ENCODE peak calls at places on chromosomes 7 and 10, in six cellular contexts. One of them, this sample, is unnamed.

GRCh38 chr10:12221323-12222298 is 25.6 kb downstream of the CDC123 start:
- DNase-seq in body of pancreas: no peak
- DNase-seq in astrocyte: peak
- DNase-seq in left ventricle myocardium inferior: no peak
- DNase-seq in fibroblast of lung: no peak
- DNase-seq in H9: peak
- DNase-seq in this sample: peak

GRCh38 chr10:98376485-98376884 is 38.5 kb downstream of the PYROXD2 start:
- DNase-seq in body of pancreas: no peak
- DNase-seq in astrocyte: peak
- DNase-seq in left ventricle myocardium inferior: no peak
- DNase-seq in fibroblast of lung: peak
- DNase-seq in H9: no peak
- DNase-seq in this sample: no peak

GRCh38 chr7:115356139-115356746 is 434.3 kb downstream of the MDFIC start:
- DNase-seq in body of pancreas: no peak
- DNase-seq in astrocyte: peak
- DNase-seq in left ventricle myocardium inferior: no peak
- DNase-seq in fibroblast of lung: peak
- DNase-seq in H9: no peak
- DNase-seq in this sample: no peak

GRCh38 chr10:71278691-71279588 is 40.1 kb upstream of the SLC29A3 start:
- DNase-seq in body of pancreas: no peak
- DNase-seq in astrocyte: no peak
- DNase-seq in left ventricle myocardium inferior: no peak
- DNase-seq in fibroblast of lung: no peak
- DNase-seq in H9: peak
- DNase-seq in this sample: no peak

GRCh38 chr10:24453973-24454372 is 245.0 kb downstream of the KIAA1217 start:
- DNase-seq in body of pancreas: no peak
- DNase-seq in astrocyte: no peak
- DNase-seq in left ventricle myocardium inferior: no peak
- DNase-seq in fibroblast of lung: no peak
- DNase-seq in H9: no peak
- DNase-seq in this sample: no peak

GRCh38 chr10:11036424-11037011 is 18.8 kb downstream of the CELF2 start:
- DNase-seq in body of pancreas: peak
- DNase-seq in astrocyte: peak
- DNase-seq in left ventricle myocardium inferior: no peak
- DNase-seq in fibroblast of lung: peak
- DNase-seq in H9: peak
- DNase-seq in this sample: peak

GRCh38 chr7:33887576-33887975 is 17.8 kb upstream of the BMPER start:
- DNase-seq in body of pancreas: no peak
- DNase-seq in astrocyte: no peak
- DNase-seq in left ventricle myocardium inferior: no peak
- DNase-seq in fibroblast of lung: no peak
- DNase-seq in H9: no peak
- DNase-seq in this sample: no peak

GRCh38 chr10:79932307-79932706 is 16.6 kb downstream of the SFTPD start:
- DNase-seq in body of pancreas: no peak
- DNase-seq in astrocyte: no peak
- DNase-seq in left ventricle myocardium inferior: no peak
- DNase-seq in fibroblast of lung: no peak
- DNase-seq in H9: no peak
- DNase-seq in this sample: no peak

DNA sequence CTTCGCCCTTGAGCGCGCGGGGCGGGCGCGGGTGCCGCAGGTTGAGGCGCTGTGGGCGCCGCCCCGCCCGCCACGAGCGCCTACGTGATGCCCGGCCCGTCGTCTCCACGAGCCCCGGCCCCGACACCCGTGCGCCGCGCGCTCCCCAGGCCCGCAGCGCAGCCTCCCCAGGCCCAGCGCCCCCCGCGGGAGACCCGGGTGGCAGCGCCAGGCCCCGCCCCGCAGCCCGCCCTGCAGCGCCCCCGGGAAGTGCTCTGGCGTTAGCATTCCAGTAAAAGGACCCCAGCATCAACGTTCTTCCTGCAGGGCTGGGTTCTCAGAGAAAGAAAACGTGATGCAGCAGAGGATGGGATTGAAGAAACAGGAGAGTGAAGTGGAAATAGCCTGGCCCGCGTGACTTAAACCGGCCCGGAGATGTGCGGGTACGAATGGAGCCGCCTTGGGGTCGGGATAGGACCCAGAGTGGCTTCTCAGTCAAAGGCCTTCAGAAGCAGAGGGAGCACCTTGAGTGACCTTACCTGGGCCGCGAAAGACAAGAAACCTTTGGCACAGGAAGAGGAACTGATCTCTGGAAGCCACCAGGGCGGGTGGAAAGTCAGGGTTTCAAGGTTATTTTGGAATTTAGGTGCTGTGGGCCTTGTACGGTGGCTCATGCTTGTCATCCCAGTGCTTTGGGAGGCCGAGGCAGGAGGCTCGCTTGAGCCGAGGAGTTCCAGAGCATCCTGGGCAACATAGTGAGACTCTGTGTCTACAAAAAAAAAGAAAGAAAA is 1.8 kb downstream of the PFKP start:
- DNase-seq in body of pancreas: no peak
- DNase-seq in astrocyte: no peak
- DNase-seq in left ventricle myocardium inferior: no peak
- DNase-seq in fibroblast of lung: peak
- DNase-seq in H9: no peak
- DNase-seq in this sample: no peak
- H3K27ac ChIP-seq in body of pancreas: peak
- H3K27ac ChIP-seq in astrocyte: peak
- H3K27ac ChIP-seq in left ventricle myocardium inferior: peak
- H3K27ac ChIP-seq in fibroblast of lung: peak
- H3K27ac ChIP-seq in H9: no peak
- H3K27ac ChIP-seq in this sample: peak

DNA sequence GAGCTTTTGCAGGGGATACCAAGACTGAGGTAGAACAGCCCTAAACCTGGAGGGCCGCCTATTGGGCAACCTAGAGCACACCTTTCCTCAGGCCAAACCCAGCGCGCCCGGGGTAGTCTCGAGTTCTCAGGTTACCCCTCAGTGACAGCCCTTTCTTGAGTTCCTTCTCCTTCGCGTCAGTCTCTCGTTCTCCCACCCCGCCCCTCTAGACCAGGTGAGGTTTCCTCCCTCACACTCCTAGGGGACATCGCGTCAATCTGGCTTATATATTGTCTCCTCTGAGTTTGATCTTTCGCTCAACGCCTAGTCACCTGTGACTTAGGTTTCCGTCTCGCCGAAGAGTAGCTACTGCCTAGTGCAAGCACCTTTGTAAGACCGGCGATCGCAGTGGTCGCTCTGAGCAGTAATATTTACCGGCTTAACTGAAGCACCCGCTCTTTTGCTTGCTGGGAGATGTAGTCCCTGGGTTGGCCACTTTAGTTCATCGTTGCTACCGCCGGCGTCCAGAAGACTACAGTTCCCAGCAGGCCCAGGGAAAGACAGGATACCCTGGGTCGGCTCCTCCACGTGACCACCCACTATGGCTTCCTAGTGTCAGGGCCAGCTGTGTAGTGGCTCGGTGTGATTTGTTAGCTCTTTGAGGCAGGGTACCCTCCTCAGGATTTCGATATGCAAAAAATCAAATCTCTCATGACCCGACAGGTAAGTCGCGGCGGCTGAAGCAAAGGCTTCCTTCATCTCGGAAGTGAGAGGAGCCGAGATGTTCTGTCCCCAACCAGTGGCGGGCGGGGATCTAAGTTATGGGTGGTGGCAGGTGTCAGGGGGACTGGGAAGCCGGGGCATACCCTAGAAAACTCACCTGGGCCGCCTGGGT is at the start of gene VPS50:
- DNase-seq in body of pancreas: peak
- DNase-seq in astrocyte: peak
- DNase-seq in left ventricle myocardium inferior: peak
- DNase-seq in fibroblast of lung: peak
- DNase-seq in H9: peak
- DNase-seq in this sample: peak
- TF ChIP-seq CTCF in body of pancreas: no peak
- TF ChIP-seq CTCF in astrocyte: no peak
- TF ChIP-seq CTCF in left ventricle myocardium inferior: peak
- TF ChIP-seq CTCF in fibroblast of lung: no peak
- TF ChIP-seq CTCF in H9: peak
- TF ChIP-seq CTCF in this sample: no peak

GRCh38 chr7:3117488-3118228 is 74.0 kb upstream of the CARD11 start:
- DNase-seq in body of pancreas: peak
- DNase-seq in astrocyte: no peak
- DNase-seq in left ventricle myocardium inferior: no peak
- DNase-seq in fibroblast of lung: no peak
- DNase-seq in H9: no peak
- DNase-seq in this sample: no peak
- H3K27ac ChIP-seq in body of pancreas: no peak
- H3K27ac ChIP-seq in astrocyte: no peak
- H3K27ac ChIP-seq in left ventricle myocardium inferior: no peak
- H3K27ac ChIP-seq in fibroblast of lung: no peak
- H3K27ac ChIP-seq in H9: no peak
- H3K27ac ChIP-seq in this sample: no peak

GRCh38 chr10:90658791-90659190 is 199.0 kb downstream of the HTR7 start:
- DNase-seq in body of pancreas: no peak
- DNase-seq in astrocyte: no peak
- DNase-seq in left ventricle myocardium inferior: no peak
- DNase-seq in fibroblast of lung: no peak
- DNase-seq in H9: peak
- DNase-seq in this sample: no peak
- TF ChIP-seq CTCF in body of pancreas: no peak
- TF ChIP-seq CTCF in astrocyte: no peak
- TF ChIP-seq CTCF in left ventricle myocardium inferior: no peak
- TF ChIP-seq CTCF in fibroblast of lung: peak
- TF ChIP-seq CTCF in H9: peak
- TF ChIP-seq CTCF in this sample: no peak

GRCh38 chr10:4561301-4561700 is 264.7 kb upstream of the AKR1E2 start:
- DNase-seq in body of pancreas: no peak
- DNase-seq in astrocyte: peak
- DNase-seq in left ventricle myocardium inferior: no peak
- DNase-seq in fibroblast of lung: no peak
- DNase-seq in H9: no peak
- DNase-seq in this sample: no peak
- H3K27ac ChIP-seq in body of pancreas: no peak
- H3K27ac ChIP-seq in astrocyte: no peak
- H3K27ac ChIP-seq in left ventricle myocardium inferior: no peak
- H3K27ac ChIP-seq in fibroblast of lung: no peak
- H3K27ac ChIP-seq in H9: no peak
- H3K27ac ChIP-seq in this sample: no peak

GRCh38 chr10:16049050-16049449 is 188.7 kb upstream of the MINDY3 start:
- DNase-seq in body of pancreas: no peak
- DNase-seq in astrocyte: no peak
- DNase-seq in left ventricle myocardium inferior: no peak
- DNase-seq in fibroblast of lung: no peak
- DNase-seq in H9: no peak
- DNase-seq in this sample: no peak
- TF ChIP-seq CTCF in body of pancreas: no peak
- TF ChIP-seq CTCF in astrocyte: no peak
- TF ChIP-seq CTCF in left ventricle myocardium inferior: no peak
- TF ChIP-seq CTCF in fibroblast of lung: no peak
- TF ChIP-seq CTCF in H9: peak
- TF ChIP-seq CTCF in this sample: no peak

DNA sequence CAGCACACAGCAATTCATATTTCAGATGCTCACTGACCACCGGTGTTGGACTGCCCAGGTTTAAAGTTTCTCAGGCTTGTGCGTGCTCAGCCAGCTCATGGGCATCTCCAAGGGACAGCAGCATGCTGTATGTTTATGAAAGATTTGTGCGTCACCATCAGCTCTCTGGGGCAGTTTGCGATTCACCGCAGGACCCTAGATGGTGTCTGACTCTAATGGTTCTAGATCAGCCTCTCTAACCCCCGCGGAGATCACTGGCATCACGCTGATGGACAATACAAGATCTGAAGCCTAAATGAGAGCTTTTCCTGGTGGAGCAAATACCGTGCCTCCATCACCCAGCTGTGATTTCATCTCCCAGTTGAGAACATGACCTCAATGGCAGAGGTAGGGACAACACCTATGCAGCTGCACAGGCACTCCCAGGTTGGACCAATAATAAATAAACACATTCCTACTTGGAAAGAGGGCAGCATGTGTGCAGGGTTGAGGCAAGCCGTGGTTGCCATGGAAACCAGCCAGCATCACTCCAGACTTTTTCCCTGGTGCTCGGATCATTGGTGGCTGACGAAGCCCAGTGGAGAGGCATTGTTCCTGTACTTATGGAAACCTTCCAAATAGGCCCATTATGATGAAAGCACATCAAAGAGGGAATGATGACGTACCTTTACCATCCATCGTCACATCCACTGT is 253.6 kb downstream of the KCNMA1 start:
- DNase-seq in body of pancreas: no peak
- DNase-seq in astrocyte: no peak
- DNase-seq in left ventricle myocardium inferior: no peak
- DNase-seq in fibroblast of lung: no peak
- DNase-seq in H9: no peak
- DNase-seq in this sample: no peak
- H3K27ac ChIP-seq in body of pancreas: no peak
- H3K27ac ChIP-seq in astrocyte: no peak
- H3K27ac ChIP-seq in left ventricle myocardium inferior: no peak
- H3K27ac ChIP-seq in fibroblast of lung: no peak
- H3K27ac ChIP-seq in H9: no peak
- H3K27ac ChIP-seq in this sample: no peak

GRCh38 chr10:70233109-70233938 is at the start of gene PPA1:
- DNase-seq in body of pancreas: peak
- DNase-seq in astrocyte: peak
- DNase-seq in left ventricle myocardium inferior: peak
- DNase-seq in fibroblast of lung: peak
- DNase-seq in H9: peak
- DNase-seq in this sample: peak
- TF ChIP-seq CTCF in body of pancreas: peak
- TF ChIP-seq CTCF in astrocyte: peak
- TF ChIP-seq CTCF in left ventricle myocardium inferior: peak
- TF ChIP-seq CTCF in fibroblast of lung: peak
- TF ChIP-seq CTCF in H9: peak
- TF ChIP-seq CTCF in this sample: peak

This sample was measured in RWPE1.